ENCODE peak calls at places on chromosome 3, in ten cellular contexts. P is ovary; S is left colon; O is stimulated activated CD4-positive, alpha-beta T cell treated with anti-CD3 and anti-CD28 coated beads, Interleukin-4, amount 100 ng/mL, for 48 hours; E is caudate nucleus; D is endothelial cell; K is OCI-LY7; X is T-helper 2 cell; L is spleen; Z is RPMI8226. M is an unnamed sample.

GRCh38 chr3:170458285-170458684 is 39.6 kb downstream of the CLDN11 start:
- DNase-seq in K (no peak), L (no peak), X (no peak), E (no peak), P (no peak), O (no peak), D (no peak), Z (no peak), S (no peak), M (no peak)

GRCh38 chr3:192409203-192409837 is 318.0 kb downstream of the FGF12 start:
- DNase-seq in D (peak), X (no peak), K (no peak), L (peak), E (peak), Z (no peak), P (peak), S (no peak), O (no peak), M (no peak)

GRCh38 chr3:52317601-52318000 is 1.5 kb downstream of the DNAH1 start:
- DNase-seq in D (peak), S (peak), K (peak), X (peak), P (peak), E (no peak), O (peak), Z (no peak), L (peak), M (peak)

GRCh38 chr3:185317674-185318073 is 45.3 kb upstream of the MAP3K13 start:
- DNase-seq in X (no peak), L (no peak), E (no peak), K (no peak), O (no peak), Z (no peak), D (no peak), P (no peak), S (no peak), M (no peak)

GRCh38 chr3:124269619-124270018 is 277.7 kb upstream of the ROPN1 start:
- DNase-seq in P (no peak), S (no peak), O (no peak), D (no peak), Z (no peak), L (no peak), X (no peak), K (no peak), E (no peak), M (no peak)

GRCh38 chr3:170603770-170604510 is 18.1 kb upstream of the SLC7A14 start:
- DNase-seq in E (no peak), S (no peak), K (no peak), D (no peak), P (no peak), L (no peak), X (no peak), O (no peak), Z (no peak), M (no peak)

GRCh38 chr3:179829391-179829790 is 176.6 kb downstream of the USP13 start:
- DNase-seq in K (no peak), D (no peak), P (peak), L (no peak), X (no peak), O (no peak), E (no peak), S (no peak), Z (no peak), M (no peak)

GRCh38 chr3:133821767-133822638 is 16.4 kb downstream of the SRPRB start:
- DNase-seq in X (no peak), P (peak), O (no peak), Z (peak), L (no peak), K (no peak), D (no peak), E (no peak), S (peak), M (no peak)

GRCh38 chr3:43369404-43370345 is 83.3 kb downstream of the SNRK start:
- DNase-seq in P (no peak), E (no peak), D (no peak), O (no peak), X (no peak), L (peak), S (no peak), Z (no peak), K (no peak), M (no peak)

GRCh38 chr3:112818289-112818688 is 28.4 kb downstream of the CD200R1L start:
- DNase-seq in Z (no peak), X (no peak), D (no peak), E (no peak), K (no peak), P (no peak), L (no peak), O (no peak), S (no peak), M (no peak)

GRCh38 chr3:65672876-65673815 is 365.6 kb downstream of the MAGI1 start:
- DNase-seq in O (peak), K (peak), E (peak), D (peak), Z (peak), S (peak), L (no peak), X (no peak), P (peak), M (no peak)

GRCh38 chr3:126517291-126517951 is at the start of gene UROC1:
- DNase-seq in E (no peak), Z (no peak), D (no peak), S (no peak), L (peak), K (no peak), O (no peak), X (no peak), P (peak), M (no peak)

GRCh38 chr3:100107227-100107626 is 7.1 kb downstream of the FILIP1L start:
- DNase-seq in X (no peak), P (no peak), D (no peak), E (no peak), L (no peak), O (no peak), K (no peak), Z (no peak), S (no peak), M (no peak)

GRCh38 chr3:189827108-189827507 is 195.9 kb downstream of the TP63 start:
- DNase-seq in O (no peak), X (no peak), L (no peak), D (no peak), Z (no peak), K (no peak), S (no peak), E (no peak), P (no peak), M (no peak)

GRCh38 chr3:177813322-177813721 is 616.0 kb upstream of the TBL1XR1 start:
- DNase-seq in O (no peak), Z (peak), X (no peak), P (no peak), L (no peak), E (no peak), K (no peak), D (no peak), S (no peak), M (no peak)

GRCh38 chr3:145188079-145188785 is 972.8 kb downstream of the PLOD2 start:
- DNase-seq in K (no peak), Z (no peak), O (no peak), D (no peak), L (no peak), S (no peak), X (no peak), E (no peak), P (no peak), M (no peak)

GRCh38 chr3:131393868-131394267 is 12.3 kb downstream of the NUDT16 start:
- DNase-seq in Z (no peak), P (no peak), L (no peak), X (no peak), D (no peak), E (no peak), K (no peak), O (no peak), S (no peak), M (no peak)

GRCh38 chr3:98445949-98446406 is 17.0 kb upstream of the OR5K1 start:
- DNase-seq in X (no peak), Z (no peak), D (no peak), E (no peak), K (no peak), P (no peak), L (no peak), S (no peak), O (no peak), M (no peak)